ENCODE peak calls at places on chromosomes 5 and 9, in ten cellular contexts. One of them, this sample, is unnamed.

GRCh38 chr9:116493183-116493582 is 193.9 kb upstream of the TRIM32 start:
- DNase-seq in Jurkat, Clone E6-1: no peak
- DNase-seq in testis: no peak
- DNase-seq in CD8-positive, alpha-beta memory T cell: no peak
- DNase-seq in brain microvascular endothelial cell: no peak
- DNase-seq in transverse colon: no peak
- DNase-seq in cardiac muscle cell: no peak
- DNase-seq in lung: no peak
- DNase-seq in prostate gland: no peak
- DNase-seq in neuronal stem cell: no peak
- DNase-seq in this sample: no peak

GRCh38 chr5:68398146-68398812 is 182.7 kb downstream of the PIK3R1 start:
- DNase-seq in prostate gland: no peak
- DNase-seq in cardiac muscle cell: no peak
- DNase-seq in CD8-positive, alpha-beta memory T cell: no peak
- DNase-seq in lung: no peak
- DNase-seq in Jurkat, Clone E6-1: no peak
- DNase-seq in brain microvascular endothelial cell: no peak
- DNase-seq in neuronal stem cell: no peak
- DNase-seq in testis: no peak
- DNase-seq in transverse colon: no peak
- DNase-seq in this sample: no peak

GRCh38 chr9:86947146-86948081 is at the start of gene GAS1:
- DNase-seq in prostate gland: peak
- DNase-seq in brain microvascular endothelial cell: peak
- DNase-seq in CD8-positive, alpha-beta memory T cell: peak
- DNase-seq in Jurkat, Clone E6-1: peak
- DNase-seq in transverse colon: peak
- DNase-seq in testis: peak
- DNase-seq in lung: peak
- DNase-seq in cardiac muscle cell: peak
- DNase-seq in neuronal stem cell: peak
- DNase-seq in this sample: peak

GRCh38 chr9:134738869-134739659 is 97.5 kb downstream of the COL5A1 start:
- DNase-seq in brain microvascular endothelial cell: peak
- DNase-seq in Jurkat, Clone E6-1: no peak
- DNase-seq in lung: peak
- DNase-seq in testis: peak
- DNase-seq in CD8-positive, alpha-beta memory T cell: peak
- DNase-seq in neuronal stem cell: peak
- DNase-seq in cardiac muscle cell: peak
- DNase-seq in transverse colon: peak
- DNase-seq in prostate gland: peak
- DNase-seq in this sample: peak

GRCh38 chr5:90968319-90968718 is 409.7 kb downstream of the ADGRV1 start:
- DNase-seq in neuronal stem cell: no peak
- DNase-seq in CD8-positive, alpha-beta memory T cell: no peak
- DNase-seq in testis: no peak
- DNase-seq in prostate gland: no peak
- DNase-seq in Jurkat, Clone E6-1: peak
- DNase-seq in cardiac muscle cell: peak
- DNase-seq in lung: no peak
- DNase-seq in brain microvascular endothelial cell: peak
- DNase-seq in transverse colon: no peak
- DNase-seq in this sample: no peak

GRCh38 chr5:167294861-167295685 is 996.4 kb upstream of the WWC1 start:
- DNase-seq in lung: no peak
- DNase-seq in Jurkat, Clone E6-1: no peak
- DNase-seq in brain microvascular endothelial cell: peak
- DNase-seq in transverse colon: peak
- DNase-seq in CD8-positive, alpha-beta memory T cell: no peak
- DNase-seq in neuronal stem cell: no peak
- DNase-seq in cardiac muscle cell: peak
- DNase-seq in testis: no peak
- DNase-seq in prostate gland: no peak
- DNase-seq in this sample: no peak

GRCh38 chr5:417765-418559 is 25.0 kb upstream of the EXOC3 start:
- DNase-seq in brain microvascular endothelial cell: no peak
- DNase-seq in testis: no peak
- DNase-seq in cardiac muscle cell: no peak
- DNase-seq in CD8-positive, alpha-beta memory T cell: no peak
- DNase-seq in transverse colon: no peak
- DNase-seq in neuronal stem cell: no peak
- DNase-seq in Jurkat, Clone E6-1: no peak
- DNase-seq in lung: no peak
- DNase-seq in prostate gland: no peak
- DNase-seq in this sample: no peak

GRCh38 chr5:42387563-42387962 is 35.7 kb upstream of the GHR start:
- DNase-seq in prostate gland: no peak
- DNase-seq in testis: no peak
- DNase-seq in neuronal stem cell: no peak
- DNase-seq in brain microvascular endothelial cell: no peak
- DNase-seq in Jurkat, Clone E6-1: no peak
- DNase-seq in CD8-positive, alpha-beta memory T cell: no peak
- DNase-seq in transverse colon: no peak
- DNase-seq in cardiac muscle cell: no peak
- DNase-seq in lung: no peak
- DNase-seq in this sample: no peak

GRCh38 chr5:148909766-148910165 is 83.4 kb downstream of the ADRB2 start:
- DNase-seq in brain microvascular endothelial cell: no peak
- DNase-seq in cardiac muscle cell: no peak
- DNase-seq in Jurkat, Clone E6-1: no peak
- DNase-seq in transverse colon: peak
- DNase-seq in prostate gland: no peak
- DNase-seq in CD8-positive, alpha-beta memory T cell: no peak
- DNase-seq in neuronal stem cell: no peak
- DNase-seq in testis: no peak
- DNase-seq in lung: no peak
- DNase-seq in this sample: no peak

GRCh38 chr9:89375181-89375760 is 57.0 kb downstream of the SECISBP2 start:
- DNase-seq in lung: no peak
- DNase-seq in prostate gland: no peak
- DNase-seq in transverse colon: no peak
- DNase-seq in Jurkat, Clone E6-1: peak
- DNase-seq in brain microvascular endothelial cell: peak
- DNase-seq in CD8-positive, alpha-beta memory T cell: no peak
- DNase-seq in cardiac muscle cell: no peak
- DNase-seq in testis: no peak
- DNase-seq in neuronal stem cell: no peak
- DNase-seq in this sample: peak

GRCh38 chr5:150159741-150160179 is 4.1 kb upstream of the PDGFRB start:
- DNase-seq in neuronal stem cell: no peak
- DNase-seq in transverse colon: no peak
- DNase-seq in CD8-positive, alpha-beta memory T cell: no peak
- DNase-seq in cardiac muscle cell: peak
- DNase-seq in Jurkat, Clone E6-1: no peak
- DNase-seq in prostate gland: no peak
- DNase-seq in lung: no peak
- DNase-seq in testis: no peak
- DNase-seq in brain microvascular endothelial cell: peak
- DNase-seq in this sample: peak

GRCh38 chr5:134586866-134587524 is 45.6 kb downstream of the SAR1B start:
- DNase-seq in brain microvascular endothelial cell: peak
- DNase-seq in CD8-positive, alpha-beta memory T cell: peak
- DNase-seq in testis: peak
- DNase-seq in lung: peak
- DNase-seq in cardiac muscle cell: peak
- DNase-seq in prostate gland: peak
- DNase-seq in Jurkat, Clone E6-1: peak
- DNase-seq in neuronal stem cell: peak
- DNase-seq in transverse colon: peak
- DNase-seq in this sample: peak
- H3K4me3 ChIP-seq in brain microvascular endothelial cell: no peak
- H3K4me3 ChIP-seq in CD8-positive, alpha-beta memory T cell: no peak
- H3K4me3 ChIP-seq in testis: no peak
- H3K4me3 ChIP-seq in lung: no peak
- H3K4me3 ChIP-seq in cardiac muscle cell: no peak
- H3K4me3 ChIP-seq in prostate gland: no peak
- H3K4me3 ChIP-seq in Jurkat, Clone E6-1: no peak
- H3K4me3 ChIP-seq in neuronal stem cell: no peak
- H3K4me3 ChIP-seq in transverse colon: peak
- H3K4me3 ChIP-seq in this sample: peak

GRCh38 chr5:141208478-141208877 is at the start of gene PCDHB12:
- DNase-seq in Jurkat, Clone E6-1: no peak
- DNase-seq in testis: peak
- DNase-seq in neuronal stem cell: no peak
- DNase-seq in prostate gland: no peak
- DNase-seq in lung: no peak
- DNase-seq in cardiac muscle cell: no peak
- DNase-seq in CD8-positive, alpha-beta memory T cell: no peak
- DNase-seq in brain microvascular endothelial cell: no peak
- DNase-seq in transverse colon: no peak
- DNase-seq in this sample: peak
- H3K4me3 ChIP-seq in Jurkat, Clone E6-1: no peak
- H3K4me3 ChIP-seq in testis: no peak
- H3K4me3 ChIP-seq in neuronal stem cell: no peak
- H3K4me3 ChIP-seq in prostate gland: no peak
- H3K4me3 ChIP-seq in lung: no peak
- H3K4me3 ChIP-seq in cardiac muscle cell: peak
- H3K4me3 ChIP-seq in CD8-positive, alpha-beta memory T cell: no peak
- H3K4me3 ChIP-seq in brain microvascular endothelial cell: no peak
- H3K4me3 ChIP-seq in transverse colon: no peak
- H3K4me3 ChIP-seq in this sample: no peak

DNA sequence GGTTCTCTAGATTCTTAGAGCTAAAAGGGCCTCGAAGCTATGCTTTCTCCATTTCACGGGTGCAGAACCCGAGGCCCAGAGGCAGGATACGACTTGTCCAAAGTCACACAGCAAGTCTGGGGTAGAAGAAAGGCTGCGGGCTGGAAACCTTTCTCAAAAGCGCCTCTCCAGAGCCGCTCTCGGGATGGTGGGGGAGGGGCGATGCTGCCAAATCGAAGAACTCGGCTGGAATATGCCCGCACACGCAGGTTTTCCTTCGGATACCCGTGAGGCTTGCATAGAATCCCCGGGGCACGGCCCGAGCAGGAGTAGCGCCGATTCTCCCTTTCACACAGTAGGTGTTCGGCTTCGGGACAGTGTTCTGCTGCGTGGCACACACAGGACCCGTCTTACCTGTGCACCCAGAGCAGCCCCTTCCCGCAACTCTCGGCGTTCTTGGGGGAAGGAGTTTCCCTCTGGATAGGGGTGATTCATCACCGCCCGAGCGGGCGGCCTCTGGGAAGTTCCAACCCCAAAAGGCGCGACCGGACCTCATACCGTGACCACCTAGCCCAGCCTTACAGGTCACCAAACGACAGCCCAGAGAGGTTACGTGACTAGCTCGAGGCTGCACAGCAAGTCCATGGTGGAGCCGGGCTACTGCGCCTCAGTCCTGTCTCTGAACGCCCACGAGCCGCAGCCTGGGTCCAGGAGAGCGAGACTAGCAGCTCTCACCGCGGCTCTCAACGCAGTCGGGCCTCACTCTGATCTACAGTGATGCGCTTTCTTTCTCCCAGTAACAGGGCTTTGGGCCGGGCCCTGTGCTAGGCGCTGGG is 4.1 kb downstream of the PAX5 start:
- DNase-seq in Jurkat, Clone E6-1: no peak
- DNase-seq in testis: no peak
- DNase-seq in lung: no peak
- DNase-seq in prostate gland: no peak
- DNase-seq in brain microvascular endothelial cell: no peak
- DNase-seq in transverse colon: no peak
- DNase-seq in cardiac muscle cell: no peak
- DNase-seq in CD8-positive, alpha-beta memory T cell: no peak
- DNase-seq in neuronal stem cell: no peak
- DNase-seq in this sample: peak
- H3K4me3 ChIP-seq in Jurkat, Clone E6-1: no peak
- H3K4me3 ChIP-seq in testis: no peak
- H3K4me3 ChIP-seq in lung: no peak
- H3K4me3 ChIP-seq in prostate gland: no peak
- H3K4me3 ChIP-seq in brain microvascular endothelial cell: no peak
- H3K4me3 ChIP-seq in transverse colon: no peak
- H3K4me3 ChIP-seq in cardiac muscle cell: no peak
- H3K4me3 ChIP-seq in CD8-positive, alpha-beta memory T cell: no peak
- H3K4me3 ChIP-seq in neuronal stem cell: no peak
- H3K4me3 ChIP-seq in this sample: peak

GRCh38 chr5:32991416-32991805 is 280.3 kb downstream of the NPR3 start:
- DNase-seq in brain microvascular endothelial cell: no peak
- DNase-seq in cardiac muscle cell: no peak
- DNase-seq in transverse colon: no peak
- DNase-seq in CD8-positive, alpha-beta memory T cell: no peak
- DNase-seq in Jurkat, Clone E6-1: no peak
- DNase-seq in neuronal stem cell: no peak
- DNase-seq in prostate gland: peak
- DNase-seq in lung: no peak
- DNase-seq in testis: no peak
- DNase-seq in this sample: no peak

GRCh38 chr5:32996336-32996735 is 285.2 kb downstream of the NPR3 start:
- DNase-seq in prostate gland: no peak
- DNase-seq in brain microvascular endothelial cell: no peak
- DNase-seq in Jurkat, Clone E6-1: no peak
- DNase-seq in cardiac muscle cell: no peak
- DNase-seq in neuronal stem cell: no peak
- DNase-seq in lung: no peak
- DNase-seq in CD8-positive, alpha-beta memory T cell: no peak
- DNase-seq in transverse colon: no peak
- DNase-seq in testis: no peak
- DNase-seq in this sample: no peak

GRCh38 chr5:32989815-32990214 is 278.7 kb downstream of the NPR3 start:
- DNase-seq in Jurkat, Clone E6-1: no peak
- DNase-seq in lung: no peak
- DNase-seq in prostate gland: no peak
- DNase-seq in transverse colon: no peak
- DNase-seq in testis: no peak
- DNase-seq in cardiac muscle cell: no peak
- DNase-seq in CD8-positive, alpha-beta memory T cell: no peak
- DNase-seq in brain microvascular endothelial cell: no peak
- DNase-seq in neuronal stem cell: no peak
- DNase-seq in this sample: no peak

GRCh38 chr5:32984851-32985250 is 273.7 kb downstream of the NPR3 start:
- DNase-seq in neuronal stem cell: no peak
- DNase-seq in prostate gland: no peak
- DNase-seq in cardiac muscle cell: no peak
- DNase-seq in testis: no peak
- DNase-seq in CD8-positive, alpha-beta memory T cell: no peak
- DNase-seq in Jurkat, Clone E6-1: no peak
- DNase-seq in brain microvascular endothelial cell: peak
- DNase-seq in lung: no peak
- DNase-seq in transverse colon: no peak
- DNase-seq in this sample: no peak

DNA sequence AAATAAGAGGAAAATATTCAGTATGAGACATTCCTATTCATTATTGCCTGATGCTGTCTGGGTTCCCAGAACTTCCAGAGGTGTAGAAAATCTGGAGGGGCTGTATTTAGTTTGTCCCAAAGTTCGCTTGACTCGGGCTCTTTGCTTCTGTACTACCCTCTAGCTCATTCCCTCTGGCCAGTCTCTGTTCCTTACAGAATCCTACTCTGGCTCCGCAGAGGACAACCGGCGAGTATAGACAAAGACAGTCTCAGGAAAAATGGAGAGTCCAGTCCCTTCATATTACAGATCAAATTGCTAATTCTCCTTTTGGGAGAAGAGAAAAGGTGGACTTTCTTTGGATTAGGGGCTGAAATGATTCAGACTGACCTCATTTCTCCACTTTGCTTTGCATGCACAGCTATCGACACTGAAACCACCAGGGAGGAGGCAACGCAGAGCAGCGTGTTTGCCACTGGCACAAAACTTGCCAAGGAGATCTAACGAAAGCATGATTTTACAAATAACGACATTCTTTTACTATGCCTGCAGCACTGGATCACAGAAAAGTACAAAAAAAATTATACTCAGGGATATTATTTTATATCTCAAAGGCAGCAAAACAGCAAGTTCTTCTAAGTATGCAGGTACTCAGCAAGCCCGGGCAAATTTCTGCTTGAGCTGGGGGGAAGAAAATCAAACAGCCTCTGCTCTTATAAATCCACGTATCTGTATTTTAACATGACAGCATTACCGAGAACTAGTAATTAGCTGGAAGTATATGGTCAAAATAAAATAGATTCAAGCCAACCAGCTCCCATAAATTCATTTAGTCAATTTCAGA is 279.7 kb downstream of the NPR3 start:
- DNase-seq in neuronal stem cell: no peak
- DNase-seq in transverse colon: no peak
- DNase-seq in Jurkat, Clone E6-1: no peak
- DNase-seq in brain microvascular endothelial cell: no peak
- DNase-seq in CD8-positive, alpha-beta memory T cell: no peak
- DNase-seq in prostate gland: peak
- DNase-seq in cardiac muscle cell: peak
- DNase-seq in lung: no peak
- DNase-seq in testis: no peak
- DNase-seq in this sample: no peak
- H3K4me3 ChIP-seq in neuronal stem cell: no peak
- H3K4me3 ChIP-seq in transverse colon: no peak
- H3K4me3 ChIP-seq in Jurkat, Clone E6-1: no peak
- H3K4me3 ChIP-seq in brain microvascular endothelial cell: no peak
- H3K4me3 ChIP-seq in CD8-positive, alpha-beta memory T cell: no peak
- H3K4me3 ChIP-seq in prostate gland: peak
- H3K4me3 ChIP-seq in cardiac muscle cell: no peak
- H3K4me3 ChIP-seq in lung: no peak
- H3K4me3 ChIP-seq in testis: no peak
- H3K4me3 ChIP-seq in this sample: no peak